ENCODE peak calls at places on chromosomes 6 and 20, in eight cellular contexts. X is uterus, V is neural progenitor cell, P is small intestine, L is mesenchymal stem cell, W is iPS DF 6.9, T is cardiac muscle cell, S is heart right ventricle. F is an unnamed sample.

GRCh38 chr6:64012351-64013060 is 376.9 kb downstream of the PHF3 start:
- DNase-seq in X (no peak), V (peak), P (no peak), L (peak), W (peak), T (peak), S (no peak), F (peak)

GRCh38 chr6:593139-593906 is 63.6 kb downstream of the HUS1B start:
- DNase-seq in X (peak), V (peak), P (peak), L (peak), W (no peak), T (peak), S (peak), F (no peak)

GRCh38 chr20:32474967-32475819 is 109.9 kb downstream of the NOL4L start:
- DNase-seq in X (peak), V (peak), P (peak), L (peak), W (no peak), T (peak), S (peak), F (peak)

GRCh38 chr20:4925842-4926530 is 75.3 kb downstream of the SLC23A2 start:
- DNase-seq in X (peak), V (no peak), P (peak), L (no peak), W (no peak), T (no peak), S (peak), F (no peak)

GRCh38 chr6:92267335-92267734 is 1152.0 kb downstream of the EPHA7 start:
- DNase-seq in X (no peak), V (no peak), P (no peak), L (no peak), W (no peak), T (no peak), S (no peak), F (no peak)

GRCh38 chr6:100276311-100277057 is 188.2 kb downstream of the SIM1 start:
- DNase-seq in X (no peak), V (no peak), P (no peak), L (no peak), W (no peak), T (no peak), S (no peak), F (no peak)

GRCh38 chr6:14477559-14477958 is 360.0 kb downstream of the CD83 start:
- DNase-seq in X (no peak), V (no peak), P (no peak), L (no peak), W (no peak), T (no peak), S (no peak), F (no peak)

GRCh38 chr6:19895866-19896579 is 58.9 kb downstream of the ID4 start:
- DNase-seq in X (no peak), V (no peak), P (no peak), L (no peak), W (no peak), T (no peak), S (no peak), F (no peak)

GRCh38 chr6:117552618-117553017 is 49.7 kb downstream of the GOPC start:
- DNase-seq in X (no peak), V (no peak), P (no peak), L (peak), W (no peak), T (no peak), S (no peak), F (no peak)

GRCh38 chr6:32195902-32196681 is 3.6 kb upstream of the GPSM3 start:
- DNase-seq in X (peak), V (peak), P (peak), L (peak), W (no peak), T (peak), S (peak), F (peak)

GRCh38 chr20:10524034-10524476 is 89.0 kb downstream of the SLX4IP start:
- DNase-seq in X (peak), V (peak), P (no peak), L (peak), W (peak), T (peak), S (peak), F (no peak)

GRCh38 chr6:32081168-32081624 is 27.9 kb downstream of the TNXB start:
- DNase-seq in X (peak), V (no peak), P (no peak), L (peak), W (no peak), T (no peak), S (peak), F (no peak)

GRCh38 chr6:129765008-129765407 is 55.0 kb upstream of the ARHGAP18 start:
- DNase-seq in X (no peak), V (peak), P (no peak), L (no peak), W (no peak), T (no peak), S (no peak), F (no peak)

GRCh38 chr6:130885392-130886192 is 58.4 kb downstream of the SMLR1 start:
- DNase-seq in X (peak), V (peak), P (peak), L (peak), W (peak), T (peak), S (peak), F (no peak)

GRCh38 chr6:137927777-137928218 is 60.7 kb downstream of the TNFAIP3 start:
- DNase-seq in X (no peak), V (no peak), P (peak), L (peak), W (no peak), T (no peak), S (no peak), F (no peak)

GRCh38 chr6:16572317-16572716 is 188.9 kb downstream of the ATXN1 start:
- DNase-seq in X (no peak), V (no peak), P (no peak), L (no peak), W (no peak), T (no peak), S (no peak), F (no peak)

GRCh38 chr6:121314407-121315112 is 19.7 kb downstream of the TBC1D32 start:
- DNase-seq in X (no peak), V (no peak), P (peak), L (no peak), W (no peak), T (no peak), S (no peak), F (no peak)

GRCh38 chr20:2748551-2749342 is 51.7 kb downstream of the CPXM1 start:
- DNase-seq in X (no peak), V (no peak), P (no peak), L (no peak), W (no peak), T (no peak), S (peak), F (no peak)

GRCh38 chr6:135853227-135853626 is 1.7 kb downstream of the PDE7B start:
- DNase-seq in X (no peak), V (no peak), P (peak), L (no peak), W (no peak), T (no peak), S (no peak), F (no peak)

GRCh38 chr6:152981989-152982767 is 663 bp downstream of the FBXO5 start:
- DNase-seq in X (peak), V (peak), P (no peak), L (no peak), W (no peak), T (no peak), S (peak), F (no peak)

GRCh38 chr6:166952567-166953464 is 3.5 kb downstream of the RNASET2 start:
- DNase-seq in X (no peak), V (no peak), P (no peak), L (no peak), W (no peak), T (no peak), S (no peak), F (no peak)

GRCh38 chr6:3850451-3851203 is 1.5 kb downstream of the FAM50B start:
- DNase-seq in X (no peak), V (no peak), P (no peak), L (no peak), W (no peak), T (no peak), S (no peak), F (no peak)

GRCh38 chr20:300345-300744 is 3.0 kb downstream of the ZCCHC3 start:
- DNase-seq in X (no peak), V (no peak), P (peak), L (no peak), W (no peak), T (no peak), S (no peak), F (no peak)

GRCh38 chr20:1805161-1805581 is 90.0 kb upstream of the SIRPA start:
- DNase-seq in X (no peak), V (peak), P (no peak), L (no peak), W (no peak), T (no peak), S (no peak), F (no peak)

GRCh38 chr6:24882295-24882694 is 53.5 kb downstream of the RIPOR2 start:
- DNase-seq in X (no peak), V (no peak), P (no peak), L (peak), W (no peak), T (no peak), S (no peak), F (no peak)

GRCh38 chr20:16459019-16459700 is 114.1 kb downstream of the KIF16B start:
- DNase-seq in X (peak), V (no peak), P (no peak), L (peak), W (no peak), T (no peak), S (peak), F (no peak)

GRCh38 chr6:136753624-136754023 is 38.7 kb downstream of the MAP3K5 start:
- DNase-seq in X (no peak), V (no peak), P (peak), L (no peak), W (no peak), T (no peak), S (no peak), F (no peak)

GRCh38 chr6:7914991-7915789 is 4.6 kb upstream of the TXNDC5 start:
- DNase-seq in X (peak), V (no peak), P (no peak), L (peak), W (no peak), T (no peak), S (peak), F (no peak)

GRCh38 chr6:30112402-30113376 is at the start of gene TRIM31:
- DNase-seq in X (no peak), V (no peak), P (peak), L (no peak), W (no peak), T (no peak), S (no peak), F (no peak)

GRCh38 chr6:157710604-157711003 is 112.4 kb upstream of the SNX9 start:
- DNase-seq in X (no peak), V (no peak), P (peak), L (peak), W (no peak), T (no peak), S (no peak), F (no peak)

GRCh38 chr6:170082531-170083187 is 208.2 kb downstream of the DLL1 start:
- DNase-seq in X (no peak), V (no peak), P (no peak), L (no peak), W (no peak), T (no peak), S (peak), F (no peak)

GRCh38 chr6:81998432-81998831 is 246.0 kb upstream of the TENT5A start:
- DNase-seq in X (no peak), V (no peak), P (no peak), L (peak), W (no peak), T (no peak), S (no peak), F (no peak)

GRCh38 chr6:144190593-144190992 is 40.3 kb downstream of the STX11 start:
- DNase-seq in X (peak), V (no peak), P (no peak), L (peak), W (no peak), T (no peak), S (peak), F (no peak)

GRCh38 chr6:155183095-155183494 is 80.7 kb upstream of the CLDN20 start:
- DNase-seq in X (no peak), V (no peak), P (no peak), L (no peak), W (no peak), T (no peak), S (no peak), F (no peak)

GRCh38 chr6:39430968-39431523 is 108.5 kb upstream of the KCNK16 start:
- DNase-seq in X (no peak), V (peak), P (peak), L (peak), W (no peak), T (peak), S (peak), F (peak)

GRCh38 chr20:63829943-63830820 is 882 bp downstream of the ZBTB46 start:
- DNase-seq in X (peak), V (peak), P (no peak), L (peak), W (no peak), T (peak), S (no peak), F (no peak)
- H3K4me3 ChIP-seq in X (peak), V (peak), P (peak), L (peak), W (peak), T (peak), S (peak), F (peak)

GRCh38 chr6:110319843-110320242 is 38.3 kb downstream of the METTL24 start:
- DNase-seq in X (no peak), V (no peak), P (no peak), L (no peak), W (no peak), T (no peak), S (no peak), F (no peak)
- H3K27ac ChIP-seq in X (no peak), V (no peak), P (no peak), L (no peak), W (no peak), T (no peak), S (no peak), F (peak)

GRCh38 chr20:62953167-62953838 is 794 bp downstream of the SLC17A9 start:
- DNase-seq in X (no peak), V (no peak), P (no peak), L (peak), W (no peak), T (no peak), S (no peak), F (peak)
- H3K4me3 ChIP-seq in X (peak), V (no peak), P (peak), L (peak), W (peak), T (no peak), S (no peak), F (peak)

DNA sequence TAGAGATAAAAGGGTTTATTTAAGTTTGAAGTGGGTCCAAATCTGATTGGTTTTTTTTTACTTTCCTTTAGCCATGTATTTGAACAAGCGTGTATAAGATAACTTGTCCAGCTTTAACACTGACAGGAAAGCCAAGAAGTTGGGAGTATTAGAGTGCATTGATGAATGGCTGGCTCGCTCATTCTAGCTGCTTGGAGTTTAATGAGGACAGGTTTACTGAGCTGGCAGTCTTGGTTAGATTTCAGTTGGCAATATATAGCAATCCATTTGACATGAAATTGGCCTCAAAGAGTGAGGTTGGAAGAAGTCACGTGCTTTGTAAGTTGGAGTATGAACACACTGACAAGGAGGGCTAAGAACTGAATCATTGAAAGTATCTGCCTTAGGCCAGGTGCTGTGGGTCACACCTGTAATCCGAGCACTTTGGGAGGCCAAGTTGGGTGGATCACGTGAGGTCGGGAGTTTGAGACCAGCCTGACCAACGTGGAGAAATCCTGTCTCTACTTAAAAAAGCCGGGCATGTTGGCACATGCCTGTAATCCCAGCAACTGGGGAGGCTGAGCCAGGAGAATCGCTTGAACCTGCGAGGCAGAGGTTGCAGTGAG is 13.7 kb downstream of the SRSF3 start:
- DNase-seq in X (no peak), V (no peak), P (no peak), L (no peak), W (no peak), T (no peak), S (no peak), F (no peak)
- H3K27ac ChIP-seq in X (no peak), V (peak), P (peak), L (peak), W (no peak), T (peak), S (no peak), F (no peak)

GRCh38 chr20:57469418-57470211 is 55.3 kb downstream of the CTCFL start:
- DNase-seq in X (no peak), V (peak), P (no peak), L (no peak), W (no peak), T (peak), S (peak), F (peak)
- H3K4me3 ChIP-seq in X (no peak), V (no peak), P (no peak), L (no peak), W (no peak), T (peak), S (no peak), F (no peak)

F was measured in dorsolateral prefrontal cortex.